ENCODE peak calls at places on chromosome 22, in four cellular contexts. Q is dorsolateral prefrontal cortex, P is adrenal gland, U is cardiac muscle cell. G is an unnamed sample.

GRCh38 chr22:47422736-47423135 is 660.3 kb downstream of the TBC1D22A start:
- DNase-seq in Q (no peak), P (no peak), U (no peak), G (peak)

GRCh38 chr22:38041760-38042584 is 15.2 kb upstream of the PICK1 start:
- DNase-seq in U (no peak), Q (no peak), P (no peak), G (no peak)

GRCh38 chr22:47276219-47276843 is 513.9 kb downstream of the TBC1D22A start:
- DNase-seq in P (no peak), U (no peak), Q (no peak), G (no peak)

GRCh38 chr22:47152236-47152635 is 389.8 kb downstream of the TBC1D22A start:
- DNase-seq in U (no peak), Q (no peak), P (no peak), G (no peak)

GRCh38 chr22:20232237-20232598 is 35.9 kb downstream of the RTN4R start:
- DNase-seq in P (no peak), U (no peak), Q (no peak), G (no peak)

GRCh38 chr22:44330727-44331660 is 18.2 kb upstream of the SHISAL1 start:
- DNase-seq in Q (no peak), P (no peak), U (peak), G (no peak)

GRCh38 chr22:43531651-43532050 is 119.8 kb downstream of the MPPED1 start:
- DNase-seq in Q (no peak), P (no peak), U (no peak), G (no peak)

GRCh38 chr22:46735747-46736608 is 2.1 kb downstream of the CERK start:
- DNase-seq in U (no peak), P (no peak), Q (no peak), G (no peak)

GRCh38 chr22:28442951-28443876 is 236.4 kb downstream of the TTC28 start:
- DNase-seq in Q (peak), P (peak), U (peak), G (no peak)

GRCh38 chr22:31948002-31948401 is 3.7 kb downstream of the YWHAH start:
- DNase-seq in P (no peak), Q (no peak), U (no peak), G (no peak)

GRCh38 chr22:21726650-21727049 is 8.9 kb downstream of the YPEL1 start:
- DNase-seq in Q (no peak), U (peak), P (no peak), G (no peak)

GRCh38 chr22:23888615-23889401 is 5.4 kb upstream of the MIF start:
- DNase-seq in P (no peak), U (no peak), Q (no peak), G (no peak)

GRCh38 chr22:48081281-48081680 is 1318.8 kb downstream of the TBC1D22A start:
- DNase-seq in Q (no peak), P (no peak), U (no peak), G (no peak)

GRCh38 chr22:32661737-32662586 is 139.5 kb upstream of the TIMP3 start:
- DNase-seq in P (no peak), U (no peak), Q (no peak), G (no peak)

GRCh38 chr22:37060801-37061610 is 9.5 kb downstream of the KCTD17 start:
- DNase-seq in P (no peak), U (no peak), Q (no peak), G (no peak)

GRCh38 chr22:24063986-24064385 is 52.9 kb downstream of the CABIN1 start:
- DNase-seq in P (no peak), U (no peak), Q (no peak), G (no peak)

GRCh38 chr22:48886604-48887393 is 940.9 kb downstream of the BRD1 start:
- DNase-seq in U (no peak), Q (no peak), P (peak), G (peak)

GRCh38 chr22:44363214-44363979 is 50.6 kb upstream of the SHISAL1 start:
- DNase-seq in Q (peak), U (no peak), P (peak), G (peak)

GRCh38 chr22:28181332-28181731 is 262.3 kb upstream of the PITPNB start:
- DNase-seq in P (no peak), U (no peak), Q (no peak), G (no peak)

GRCh38 chr22:22748297-22748743 is 103.9 kb downstream of the GGTLC2 start:
- DNase-seq in P (peak), U (no peak), Q (peak), G (peak)

GRCh38 chr22:40709752-40710413 is 30.6 kb downstream of the MCHR1 start:
- DNase-seq in U (no peak), P (peak), Q (no peak), G (no peak)
- TF ChIP-seq CTCF in U (no peak), P (no peak), Q (no peak), G (no peak)

GRCh38 chr22:17009640-17010291 is 1.7 kb upstream of the GAB4 start:
- DNase-seq in U (no peak), Q (no peak), P (no peak), G (no peak)
- TF ChIP-seq CTCF in U (no peak), Q (no peak), P (no peak), G (no peak)

GRCh38 chr22:50111056-50111455 is 21.2 kb downstream of the MOV10L1 start:
- DNase-seq in P (no peak), Q (no peak), U (no peak), G (no peak)

GRCh38 chr22:50114221-50114981 is 24.6 kb downstream of the MOV10L1 start:
- DNase-seq in P (no peak), U (peak), Q (no peak), G (no peak)

GRCh38 chr22:50117168-50117762 is 27.5 kb downstream of the MOV10L1 start:
- DNase-seq in Q (no peak), P (no peak), U (no peak), G (no peak)

GRCh38 chr22:50115693-50116092 is 25.9 kb downstream of the MOV10L1 start:
- DNase-seq in Q (no peak), P (peak), U (no peak), G (no peak)

DNA sequence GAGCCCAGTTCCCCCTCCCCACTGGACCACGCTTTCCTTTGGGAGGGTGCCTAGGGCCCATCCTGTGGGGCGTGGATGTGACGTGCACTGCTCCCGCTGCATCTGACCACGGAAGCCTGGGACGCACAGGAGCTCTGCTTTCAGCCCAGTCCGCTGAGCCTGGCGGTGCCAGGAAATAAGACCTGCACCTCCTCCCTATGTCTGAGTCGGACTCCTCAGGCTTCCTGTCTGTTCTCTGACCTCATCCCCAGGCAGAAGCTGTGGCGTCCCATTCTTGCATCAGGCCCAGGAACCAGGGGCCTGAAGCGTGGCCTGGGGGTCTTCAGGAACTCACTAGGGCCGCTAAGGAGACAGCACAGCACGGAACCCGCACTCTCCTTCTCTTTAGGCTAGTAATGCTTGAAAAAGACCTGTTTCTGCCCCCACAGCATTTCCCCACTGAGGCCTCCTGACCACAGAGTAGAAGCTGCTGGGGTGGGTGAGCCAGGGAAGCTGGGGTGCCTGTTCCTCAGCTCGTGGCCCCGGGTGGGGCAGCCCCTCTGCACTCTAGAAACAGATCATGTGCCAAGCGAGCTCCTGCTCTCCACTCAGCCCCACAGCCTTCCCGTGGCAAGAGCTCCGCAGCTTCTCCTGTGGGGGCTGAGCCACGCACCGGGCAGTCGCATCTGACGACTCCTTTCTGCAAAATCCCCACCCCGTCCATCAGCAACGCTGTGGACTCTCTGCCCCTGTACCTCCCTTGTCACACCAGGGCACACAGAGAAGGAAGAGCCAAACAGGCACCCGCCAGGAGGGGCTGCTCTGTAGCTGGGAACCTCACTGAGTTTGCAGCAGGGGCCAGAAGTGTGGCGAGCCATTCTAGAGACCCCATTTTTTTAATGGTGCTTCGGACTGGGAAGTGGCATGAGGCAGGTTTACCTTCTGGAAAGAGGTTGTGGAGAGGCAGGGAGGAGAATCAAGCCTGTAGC is 22.6 kb downstream of the MOV10L1 start:
- DNase-seq in Q (no peak), P (no peak), U (no peak), G (no peak)
- TF ChIP-seq CTCF in Q (no peak), P (no peak), U (no peak), G (no peak)

GRCh38 chr22:50621948-50622722 is 5.8 kb downstream of the ARSA start:
- DNase-seq in U (no peak), Q (no peak), P (no peak), G (no peak)
- TF ChIP-seq CTCF in U (no peak), Q (no peak), P (no peak), G (no peak)

GRCh38 chr22:45731041-45731797 is 59.6 kb downstream of the ATXN10 start:
- DNase-seq in P (no peak), Q (no peak), U (peak), G (no peak)

GRCh38 chr22:45735273-45735672 is 63.6 kb downstream of the ATXN10 start:
- DNase-seq in U (no peak), Q (no peak), P (no peak), G (no peak)

GRCh38 chr22:45726081-45726480 is 54.4 kb downstream of the ATXN10 start:
- DNase-seq in P (no peak), U (no peak), Q (no peak), G (no peak)

DNA sequence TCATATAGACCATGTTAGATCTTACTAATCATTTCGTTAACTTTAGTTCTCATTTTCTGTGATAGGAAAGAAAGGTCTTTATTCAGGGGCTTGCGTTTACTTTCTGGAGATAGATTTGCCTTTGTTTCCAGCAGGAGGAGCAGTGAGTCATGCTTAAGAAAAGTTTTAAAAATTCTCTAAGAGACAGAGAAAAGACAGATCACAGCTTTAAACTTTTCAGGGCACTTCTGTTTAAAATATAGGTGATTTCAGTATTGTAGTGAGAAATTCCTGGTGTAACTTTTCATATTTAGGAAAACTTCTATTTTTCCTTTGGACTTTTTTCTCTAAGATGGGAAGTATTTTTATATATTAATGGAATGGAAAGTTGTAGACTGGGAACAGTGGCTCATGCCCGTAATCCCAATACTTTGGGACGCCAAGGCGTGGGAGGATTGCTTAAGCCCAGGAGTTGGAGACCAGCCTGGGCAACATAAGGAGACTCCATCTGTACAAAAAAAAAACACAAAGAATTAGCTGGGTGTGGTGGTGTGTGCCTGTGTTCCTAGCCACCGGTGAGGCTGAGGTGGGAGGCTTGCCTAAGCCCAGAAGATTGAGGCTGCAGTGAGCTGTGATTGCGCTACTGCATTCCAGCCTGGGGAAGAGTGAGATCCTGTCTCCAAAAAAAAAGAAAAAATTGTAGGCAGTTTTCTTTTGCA is 60.3 kb downstream of the ATXN10 start:
- DNase-seq in Q (no peak), P (no peak), U (peak), G (no peak)
- TF ChIP-seq CTCF in Q (peak), P (peak), U (peak), G (peak)

GRCh38 chr22:30434775-30435315 is 9.3 kb downstream of the MTFP1 start:
- DNase-seq in Q (no peak), P (no peak), U (no peak), G (no peak)

GRCh38 chr22:30436196-30436595 is 10.6 kb downstream of the MTFP1 start:
- DNase-seq in U (no peak), P (no peak), Q (no peak), G (no peak)

GRCh38 chr22:30433773-30434172 is 8.2 kb downstream of the MTFP1 start:
- DNase-seq in Q (no peak), P (no peak), U (no peak), G (no peak)

GRCh38 chr22:30433227-30433626 is 7.7 kb downstream of the MTFP1 start:
- DNase-seq in P (no peak), U (no peak), Q (no peak), G (no peak)

GRCh38 chr22:30435674-30436126 is 10.1 kb downstream of the MTFP1 start:
- DNase-seq in U (no peak), Q (no peak), P (peak), G (no peak)
- TF ChIP-seq CTCF in U (no peak), Q (no peak), P (no peak), G (no peak)

DNA sequence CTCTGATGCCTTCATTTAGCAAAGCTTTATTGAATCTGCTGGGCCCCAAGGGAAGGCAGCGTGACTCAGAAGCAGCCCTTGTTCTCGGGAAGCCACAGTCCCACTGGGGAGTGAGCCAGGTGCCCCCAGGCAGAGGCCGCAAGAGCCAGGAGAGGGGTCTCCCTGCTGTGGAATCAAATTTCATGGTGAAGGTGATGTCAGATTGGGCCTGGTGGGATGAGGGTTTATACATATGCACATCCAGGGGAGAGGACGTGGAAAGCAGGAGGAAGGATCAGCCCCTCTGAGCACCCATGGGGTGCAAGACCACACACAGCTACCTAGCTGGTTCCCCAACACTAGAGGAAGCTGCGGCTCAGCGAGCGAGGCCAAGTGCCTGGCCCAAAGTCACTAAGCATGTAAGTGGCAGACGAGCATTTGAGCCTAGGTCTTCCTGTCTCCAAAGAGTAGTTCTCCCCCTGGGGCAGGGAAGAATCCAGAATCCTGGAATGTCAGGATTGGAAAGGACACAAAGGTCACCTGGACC is 2.0 kb downstream of the SYNGR1 start:
- DNase-seq in Q (no peak), U (peak), P (no peak), G (no peak)
- TF ChIP-seq CTCF in Q (no peak), U (no peak), P (no peak), G (no peak)

GRCh38 chr22:19057999-19058491 is 64.2 kb downstream of the DGCR2 start:
- DNase-seq in U (no peak), Q (no peak), P (no peak), G (no peak)

GRCh38 chr22:19060356-19061009 is 61.7 kb downstream of the DGCR2 start:
- DNase-seq in U (no peak), P (peak), Q (peak), G (no peak)

GRCh38 chr22:19057539-19057938 is 64.7 kb downstream of the DGCR2 start:
- DNase-seq in U (no peak), P (no peak), Q (no peak), G (no peak)

GRCh38 chr22:19059481-19060278 is 62.5 kb downstream of the DGCR2 start:
- DNase-seq in U (no peak), P (no peak), Q (no peak), G (peak)

GRCh38 chr22:19058713-19059451 is 63.3 kb downstream of the DGCR2 start:
- DNase-seq in P (peak), Q (no peak), U (no peak), G (no peak)
- TF ChIP-seq CTCF in P (no peak), Q (no peak), U (no peak), G (no peak)

G was measured in osteocyte.